ENCODE peak calls at places on chromosomes 6 and 20, in six cellular contexts. G, F, A, Q, Z and H are unnamed samples. For H3K27me3, the result is how much of the 10 kb centered on the place peaks cover.

GRCh38 chr6:127129281-127129680 is 10.8 kb downstream of the RSPO3 start:
- DNase-seq in F (no peak), Z (peak), A (no peak), Q (no peak), G (no peak), H (no peak)

GRCh38 chr6:90386796-90387390 is 90.2 kb upstream of the BACH2 start:
- DNase-seq in Z (no peak), F (no peak), A (no peak), Q (no peak), G (no peak), H (no peak)

GRCh38 chr6:131844243-131844841 is 36.5 kb downstream of the ENPP1 start:
- DNase-seq in Q (peak), A (peak), Z (no peak), G (no peak), F (peak), H (no peak)

GRCh38 chr6:41694815-41695536 is 40.4 kb downstream of the TFEB start:
- DNase-seq in F (no peak), G (no peak), Z (no peak), A (peak), Q (peak), H (no peak)

GRCh38 chr20:57508831-57509230 is 16.1 kb downstream of the CTCFL start:
- DNase-seq in A (no peak), Z (no peak), G (no peak), F (no peak), Q (no peak), H (no peak)

GRCh38 chr6:36235309-36235708 is 34.6 kb upstream of the PNPLA1 start:
- DNase-seq in G (no peak), A (no peak), F (no peak), Z (no peak), Q (no peak), H (no peak)

GRCh38 chr6:48777411-48777810 is 666.4 kb upstream of the PTCHD4 start:
- DNase-seq in Z (no peak), G (no peak), Q (no peak), A (no peak), F (no peak), H (no peak)

GRCh38 chr20:19380211-19380610 is 167.8 kb downstream of the SLC24A3 start:
- DNase-seq in A (no peak), Z (no peak), G (no peak), F (no peak), Q (no peak), H (no peak)

GRCh38 chr6:149335924-149336323 is 18.4 kb downstream of the TAB2 start:
- DNase-seq in Q (peak), F (peak), A (peak), G (no peak), Z (no peak), H (no peak)

GRCh38 chr20:10861619-10862018 is 187.8 kb upstream of the JAG1 start:
- DNase-seq in F (no peak), Q (peak), A (no peak), G (no peak), Z (peak), H (no peak)

GRCh38 chr6:133099573-133099972 is 141.6 kb upstream of the EYA4 start:
- DNase-seq in G (no peak), F (peak), Z (no peak), A (peak), Q (peak), H (no peak)

GRCh38 chr6:101398716-101399626 is 5.5 kb downstream of the GRIK2 start:
- DNase-seq in Q (no peak), A (peak), G (no peak), F (no peak), Z (no peak), H (no peak)

GRCh38 chr6:155377061-155377460 is 62.8 kb upstream of the TFB1M start:
- DNase-seq in G (no peak), Q (peak), F (peak), Z (no peak), A (peak), H (no peak)

GRCh38 chr6:17233531-17233930 is 47.6 kb upstream of the RBM24 start:
- DNase-seq in A (peak), Z (no peak), G (no peak), F (no peak), Q (peak), H (peak)

GRCh38 chr20:19817017-19817416 is 59.0 kb downstream of the RIN2 start:
- DNase-seq in F (peak), Z (no peak), G (no peak), Q (peak), A (peak), H (peak)

GRCh38 chr6:155328539-155329459 is 14.5 kb upstream of the TFB1M start:
- DNase-seq in Q (peak), G (no peak), Z (peak), A (peak), F (no peak), H (no peak)

GRCh38 chr6:57173056-57173885 is 1.1 kb downstream of the BAG2 start:
- DNase-seq in F (no peak), G (peak), A (peak), Z (peak), Q (peak), H (no peak)

GRCh38 chr6:95519228-95520037 is 57.9 kb upstream of the MANEA start:
- DNase-seq in A (no peak), Z (no peak), Q (no peak), G (no peak), F (no peak), H (peak)

GRCh38 chr6:16595514-16595913 is 165.7 kb downstream of the ATXN1 start:
- DNase-seq in G (no peak), Z (no peak), Q (no peak), A (no peak), F (no peak), H (no peak)

GRCh38 chr20:41428285-41428684 is 61.7 kb upstream of the EMILIN3 start:
- DNase-seq in Q (peak), G (no peak), Z (no peak), F (no peak), A (peak), H (peak)

GRCh38 chr20:4369798-4370124 is 351.9 kb upstream of the PRND start:
- DNase-seq in Q (no peak), Z (no peak), A (no peak), G (no peak), F (no peak), H (no peak)

GRCh38 chr6:147579667-147580066 is 71.2 kb downstream of the SAMD5 start:
- DNase-seq in A (no peak), Z (no peak), Q (peak), G (no peak), F (no peak), H (no peak)

GRCh38 chr20:40008177-40008576 is 680.9 kb downstream of the MAFB start:
- DNase-seq in A (peak), Q (no peak), F (no peak), Z (no peak), G (no peak), H (no peak)

GRCh38 chr6:122833229-122833556 is 44.1 kb downstream of the SMPDL3A start:
- DNase-seq in Q (no peak), A (no peak), F (no peak), G (no peak), Z (no peak), H (no peak)

GRCh38 chr6:20816126-20816525 is 281.9 kb downstream of the CDKAL1 start:
- DNase-seq in Z (no peak), G (no peak), A (no peak), Q (no peak), F (no peak), H (no peak)

GRCh38 chr20:44304383-44304782 is 6.6 kb downstream of the FITM2 start:
- DNase-seq in Z (no peak), Q (no peak), A (no peak), F (no peak), G (no peak), H (no peak)

GRCh38 chr6:9467746-9468145 is 947.1 kb downstream of the TFAP2A start:
- DNase-seq in Z (no peak), Q (peak), A (peak), F (peak), G (no peak), H (no peak)

GRCh38 chr6:70111737-70112136 is 191.1 kb downstream of the COL9A1 start:
- DNase-seq in Z (no peak), A (no peak), Q (no peak), F (no peak), G (no peak), H (no peak)

GRCh38 chr6:169777896-169778295 is 26.5 kb downstream of the ERMARD start:
- DNase-seq in Q (no peak), Z (peak), A (no peak), G (no peak), F (no peak), H (no peak)

GRCh38 chr6:104130343-104130742 is 729.4 kb downstream of the HACE1 start:
- DNase-seq in Q (no peak), G (no peak), Z (no peak), F (no peak), A (no peak), H (no peak)

GRCh38 chr6:147868493-147869222 is 360.2 kb downstream of the SAMD5 start:
- DNase-seq in F (no peak), A (peak), Z (no peak), G (no peak), Q (peak), H (no peak)

GRCh38 chr6:49668083-49668511 is 31.5 kb upstream of the RHAG start:
- DNase-seq in G (no peak), Q (peak), A (no peak), Z (no peak), F (no peak), H (no peak)

GRCh38 chr6:102619585-102619984 is 1226.1 kb downstream of the GRIK2 start:
- DNase-seq in Q (peak), G (no peak), Z (no peak), A (peak), F (no peak), H (no peak)

GRCh38 chr20:58896820-58897219 is 44.3 kb downstream of the GNAS start:
- DNase-seq in F (no peak), A (no peak), G (no peak), Q (no peak), Z (no peak), H (no peak)

GRCh38 chr20:13772529-13772928 is 12.2 kb downstream of the ESF1 start:
- DNase-seq in Q (peak), G (no peak), Z (no peak), F (no peak), A (peak), H (no peak)

GRCh38 chr20:13765868-13766416 is 18.8 kb downstream of the ESF1 start:
- DNase-seq in G (no peak), Z (no peak), Q (no peak), A (no peak), F (no peak), H (no peak)

GRCh38 chr20:13765299-13765698 is 19.4 kb downstream of the ESF1 start:
- DNase-seq in G (no peak), Q (no peak), A (peak), Z (no peak), F (no peak), H (no peak)

GRCh38 chr20:13771853-13772453 is 12.8 kb downstream of the ESF1 start:
- DNase-seq in G (no peak), F (no peak), Q (peak), A (peak), Z (no peak), H (no peak)

GRCh38 chr20:13770141-13770540 is 14.6 kb downstream of the ESF1 start:
- DNase-seq in A (no peak), Q (no peak), G (no peak), F (no peak), Z (no peak), H (no peak)
- TF ChIP-seq CTCF in A (no peak), Q (no peak), G (no peak), F (no peak), Z (no peak), H (no peak)

GRCh38 chr20:24473435-24473834 is 4.0 kb downstream of the SYNDIG1 start:
- DNase-seq in A (no peak), G (no peak), Q (no peak), Z (no peak), F (no peak), H (no peak)
- H3K27me3 ChIP-seq in A (under half), G (under half), Q (half or more), Z (under half), F (under half), H (half or more)

DNA sequence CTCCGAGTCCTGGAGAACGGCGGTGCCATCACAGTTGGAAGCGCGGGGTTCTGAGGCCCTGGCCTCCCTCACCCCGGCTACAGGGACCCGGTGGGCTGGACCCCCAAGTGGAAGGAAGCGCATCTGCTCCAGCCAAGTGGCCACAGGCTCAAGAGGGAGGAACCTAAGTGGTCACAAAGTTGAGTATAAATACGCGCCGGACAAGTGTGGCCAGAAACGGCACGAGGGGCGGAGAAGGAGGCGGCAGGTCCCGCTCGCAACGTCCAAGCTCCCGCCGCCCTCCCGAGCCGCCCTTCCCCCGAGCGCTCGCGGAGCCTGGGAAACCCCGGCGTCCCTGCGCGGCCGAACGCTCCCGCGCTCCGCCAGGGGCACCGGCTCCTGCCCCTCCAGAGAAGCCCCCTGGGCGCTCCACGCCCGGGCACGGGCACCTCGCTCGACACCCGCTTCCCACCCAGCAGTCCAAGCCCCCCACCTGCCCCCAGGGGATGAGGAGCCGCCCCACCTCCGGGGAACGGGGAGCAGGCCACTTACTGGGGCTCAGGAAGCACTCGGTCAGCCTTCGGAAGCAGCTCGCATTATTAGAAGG is 1.5 kb downstream of the PDE10A start:
- DNase-seq in Q (no peak), G (no peak), Z (no peak), F (no peak), A (peak), H (no peak)
- H3K4me3 ChIP-seq in Q (peak), G (no peak), Z (peak), F (no peak), A (peak), H (peak)

GRCh38 chr6:11996751-11997150 is 15.4 kb upstream of the HIVEP1 start:
- DNase-seq in F (no peak), Q (no peak), Z (no peak), A (no peak), G (no peak), H (no peak)

GRCh38 chr6:11992086-11992485 is 20.0 kb upstream of the HIVEP1 start:
- DNase-seq in A (no peak), Z (no peak), Q (no peak), G (no peak), F (no peak), H (no peak)

GRCh38 chr6:11999245-11999644 is 12.9 kb upstream of the HIVEP1 start:
- DNase-seq in A (peak), Z (no peak), Q (no peak), F (no peak), G (no peak), H (no peak)

GRCh38 chr6:12000174-12000573 is 11.9 kb upstream of the HIVEP1 start:
- DNase-seq in Z (no peak), F (no peak), Q (no peak), G (no peak), A (no peak), H (no peak)

GRCh38 chr6:11994875-11995461 is 17.1 kb upstream of the HIVEP1 start:
- DNase-seq in Q (peak), G (no peak), A (no peak), F (no peak), Z (no peak), H (no peak)
- TF ChIP-seq CTCF in Q (no peak), G (no peak), A (no peak), F (no peak), Z (no peak), H (no peak)